ENCODE peak calls at places on chromosomes 16 and 17, in eight cellular contexts. E is brain microvascular endothelial cell, S is lung microvascular endothelial cell, X is fibroblast of gingiva, M is Caki2, C is occipital lobe, V is ovary, U is dermis blood vessel endothelial cell. L is an unnamed sample.

GRCh38 chr16:78183886-78184553 is 84.6 kb downstream of the WWOX start:
- DNase-seq in E (no peak), S (no peak), X (peak; percentile 9), M (no peak), C (peak; percentile 46), V (no peak), U (no peak), L (no peak)

GRCh38 chr16:56729736-56730662 is at the start of gene NUP93:
- DNase-seq in E (peak; percentile 87), S (peak; percentile 93), X (peak; percentile 90), M (peak; percentile 82), C (peak; percentile 91), V (peak; percentile 91), U (peak; percentile 96), L (peak; percentile 84)

GRCh38 chr16:78851266-78851665 is 749.3 kb downstream of the MAF start:
- DNase-seq in E (no peak), S (no peak), X (no peak), M (no peak), C (no peak), V (no peak), U (no peak), L (no peak)

GRCh38 chr16:8920676-8921625 is 38.8 kb downstream of the LITAFD start:
- DNase-seq in E (no peak), S (no peak), X (no peak), M (no peak), C (no peak), V (no peak), U (no peak), L (no peak)

GRCh38 chr17:48023408-48024148 is 14.0 kb downstream of the COPZ2 start:
- DNase-seq in E (no peak), S (peak; percentile 49), X (peak; percentile 82), M (peak; percentile 80), C (peak; percentile 82), V (peak; percentile 62), U (peak; percentile 63), L (no peak)

GRCh38 chr17:12358477-12358876 is 307.2 kb upstream of the MYOCD start:
- DNase-seq in E (no peak), S (no peak), X (no peak), M (no peak), C (no peak), V (no peak), U (no peak), L (no peak)

GRCh38 chr16:57639172-57639571 is 10.7 kb downstream of the ADGRG1 start:
- DNase-seq in E (no peak), S (peak; percentile 55), X (no peak), M (no peak), C (peak; percentile 55), V (no peak), U (no peak), L (peak; percentile 85)

GRCh38 chr17:74055508-74056160 is 147.8 kb upstream of the RPL38 start:
- DNase-seq in E (no peak), S (no peak), X (no peak), M (no peak), C (no peak), V (no peak), U (no peak), L (no peak)

GRCh38 chr17:50283246-50283645 is 9.0 kb downstream of the TMEM92 start:
- DNase-seq in E (no peak), S (no peak), X (no peak), M (no peak), C (no peak), V (no peak), U (no peak), L (no peak)

GRCh38 chr17:57338257-57338919 is 82.1 kb downstream of the MSI2 start:
- DNase-seq in E (no peak), S (no peak), X (no peak), M (no peak), C (no peak), V (no peak), U (no peak), L (peak; percentile 46)

GRCh38 chr16:58306327-58306726 is 11.5 kb upstream of the PRSS54 start:
- DNase-seq in E (peak; percentile 43), S (peak; percentile 66), X (peak; percentile 27), M (no peak), C (no peak), V (no peak), U (peak; percentile 71), L (peak; percentile 20)

GRCh38 chr16:60203525-60204124 is 1469.5 kb upstream of the GOT2 start:
- DNase-seq in E (no peak), S (peak; percentile 1), X (no peak), M (no peak), C (no peak), V (no peak), U (peak; percentile 38), L (no peak)

L was measured in Jurkat, Clone E6-1.